ENCODE peak calls at places on chromosome 3, in seven cellular contexts. N is NT2/D1; L is SJSA1; S is CD8-positive, alpha-beta memory T cell; U is CD8-positive, alpha-beta T cell; P is aorta; G is psoas muscle. I is an unnamed sample. For H3K27me3 and H3K36me3, the result is how much of the 10 kb centered on the place peaks cover.

GRCh38 chr3:101695779-101696372 is 9.4 kb upstream of the RPL24 start:
- DNase-seq in N (no peak), L (peak), S (peak), U (peak), P (no peak), G (no peak), I (peak)

GRCh38 chr3:124995460-124995994 is 60.3 kb downstream of the HEG1 start:
- DNase-seq in N (peak), L (peak), S (peak), U (peak), P (peak), G (peak), I (peak)

GRCh38 chr3:127428344-127429001 is 140.6 kb upstream of the PRR20G start:
- DNase-seq in N (no peak), L (no peak), S (no peak), U (peak), P (no peak), G (no peak), I (no peak)

GRCh38 chr3:142649996-142650693 is 54.0 kb downstream of the PLS1 start:
- DNase-seq in N (no peak), L (no peak), S (no peak), U (no peak), P (no peak), G (no peak), I (no peak)

GRCh38 chr3:197599089-197599765 is 43.5 kb upstream of the BDH1 start:
- DNase-seq in N (peak), L (peak), S (peak), U (peak), P (peak), G (peak), I (peak)

GRCh38 chr3:56929809-56930615 is 128.3 kb upstream of the ARHGEF3 start:
- DNase-seq in N (no peak), L (peak), S (no peak), U (no peak), P (no peak), G (no peak), I (no peak)

GRCh38 chr3:73453676-73454075 is 171.1 kb downstream of the PDZRN3 start:
- DNase-seq in N (no peak), L (peak), S (no peak), U (no peak), P (no peak), G (no peak), I (no peak)

GRCh38 chr3:72329354-72329753 is 518.9 kb downstream of the SHQ1 start:
- DNase-seq in N (no peak), L (no peak), S (no peak), U (no peak), P (peak), G (no peak), I (peak)

GRCh38 chr3:98553751-98554150 is 22.0 kb downstream of the GPR15 start:
- DNase-seq in N (no peak), L (no peak), S (no peak), U (no peak), P (no peak), G (no peak), I (no peak)

GRCh38 chr3:15892828-15893227 is 95.0 kb upstream of the ANKRD28 start:
- DNase-seq in N (no peak), L (no peak), S (no peak), U (no peak), P (no peak), G (no peak), I (no peak)

GRCh38 chr3:6392123-6392522 is 468.8 kb upstream of the GRM7 start:
- DNase-seq in N (no peak), L (no peak), S (no peak), U (no peak), P (no peak), G (no peak), I (no peak)

GRCh38 chr3:64880926-64881325 is 193.1 kb upstream of the ADAMTS9 start:
- DNase-seq in N (no peak), L (no peak), S (no peak), U (no peak), P (no peak), G (no peak), I (no peak)

GRCh38 chr3:12766541-12766940 is 7.5 kb upstream of the TMEM40 start:
- DNase-seq in N (no peak), L (no peak), S (no peak), U (no peak), P (no peak), G (no peak), I (no peak)

GRCh38 chr3:129485681-129486056 is 42.8 kb upstream of the RHO start:
- DNase-seq in N (no peak), L (peak), S (no peak), U (no peak), P (peak), G (peak), I (no peak)

GRCh38 chr3:123444744-123445143 is 4.1 kb downstream of the ADCY5 start:
- DNase-seq in N (no peak), L (no peak), S (no peak), U (no peak), P (no peak), G (no peak), I (no peak)
- H3K27me3 ChIP-seq in N (under half), L (under half), S (under half), U (under half), P (under half), G (under half), I (under half)

GRCh38 chr3:182364723-182365650 is 428.3 kb upstream of the ATP11B start:
- DNase-seq in N (no peak), L (peak), S (no peak), U (no peak), P (no peak), G (peak), I (no peak)
- H3K4me3 ChIP-seq in N (no peak), L (peak), S (no peak), U (no peak), P (no peak), G (no peak), I (no peak)

GRCh38 chr3:53884623-53885022 is 2.7 kb upstream of the ACTR8 start:
- DNase-seq in N (no peak), L (no peak), S (no peak), U (no peak), P (no peak), G (no peak), I (no peak)

GRCh38 chr3:53883008-53883407 is 1.1 kb upstream of the ACTR8 start:
- DNase-seq in N (no peak), L (no peak), S (no peak), U (no peak), P (no peak), G (no peak), I (no peak)

GRCh38 chr3:53881691-53882593 is at the start of gene ACTR8:
- DNase-seq in N (peak), L (peak), S (peak), U (peak), P (peak), G (peak), I (peak)

GRCh38 chr3:53885239-53885638 is 3.3 kb upstream of the ACTR8 start:
- DNase-seq in N (no peak), L (no peak), S (no peak), U (no peak), P (no peak), G (no peak), I (no peak)

GRCh38 chr3:53880396-53881345 is 1.3 kb downstream of the ACTR8 start:
- DNase-seq in N (no peak), L (peak), S (no peak), U (no peak), P (no peak), G (no peak), I (peak)
- H3K36me3 ChIP-seq in N (half or more), L (half or more), S (under half), U (under half), P (under half), G (under half), I (under half)

DNA sequence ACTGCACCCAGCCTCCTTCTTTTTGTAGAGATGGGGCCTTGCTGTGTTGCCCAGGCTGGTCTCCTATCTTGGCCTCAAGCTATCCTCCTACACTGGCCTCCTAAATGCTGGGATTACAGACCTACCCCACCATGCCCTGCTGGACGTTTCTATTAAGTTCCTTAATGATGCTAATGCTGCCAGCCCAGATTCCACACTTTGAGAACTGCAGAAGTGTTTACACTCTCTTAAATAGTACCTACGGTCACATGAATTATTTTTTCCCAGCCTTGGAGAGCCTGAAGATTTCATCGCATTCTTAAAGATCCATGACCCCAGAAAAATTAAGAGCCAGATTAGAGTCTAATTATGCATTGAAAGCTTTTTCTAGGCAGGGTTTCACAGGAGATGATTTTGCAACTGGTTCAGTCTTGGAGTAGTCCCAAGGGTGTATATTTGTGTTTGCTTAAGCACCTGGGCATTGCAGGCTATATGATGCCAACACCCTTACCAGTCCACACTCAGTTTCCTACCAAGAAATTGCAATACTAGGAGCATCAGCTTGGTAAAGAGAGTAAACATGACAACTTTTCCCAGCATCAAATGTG is 36.6 kb downstream of the TM4SF4 start:
- DNase-seq in N (no peak), L (no peak), S (no peak), U (no peak), P (no peak), G (no peak), I (no peak)
- H3K27me3 ChIP-seq in N (under half), L (under half), S (under half), U (under half), P (under half), G (under half), I (under half)

DNA sequence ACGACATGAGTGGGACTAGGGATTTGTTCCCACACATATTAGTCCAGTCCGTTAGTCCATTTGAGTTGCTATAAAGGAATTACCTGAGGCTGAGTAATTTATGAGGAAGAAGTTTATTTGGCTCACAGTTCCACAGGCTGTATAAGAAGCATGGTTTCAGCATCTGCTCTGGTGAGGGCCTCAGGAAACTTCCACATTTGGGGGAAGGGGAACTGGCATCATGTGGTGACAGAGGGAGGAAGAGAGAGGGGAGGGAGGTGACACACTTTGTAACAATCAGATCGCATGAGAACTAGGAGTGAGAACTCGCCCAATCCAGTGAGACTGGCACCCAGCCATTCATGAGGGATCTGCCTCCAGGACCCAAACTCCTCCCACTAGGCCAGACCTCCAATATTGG is 769.9 kb upstream of the ROBO1 start:
- DNase-seq in N (no peak), L (no peak), S (no peak), U (no peak), P (no peak), G (no peak), I (no peak)
- H3K4me3 ChIP-seq in N (no peak), L (no peak), S (no peak), U (no peak), P (no peak), G (no peak), I (no peak)

GRCh38 chr3:109331692-109332091 is 5.7 kb downstream of the DPPA4 start:
- DNase-seq in N (no peak), L (no peak), S (no peak), U (no peak), P (no peak), G (no peak), I (no peak)

GRCh38 chr3:109330405-109330804 is 6.9 kb downstream of the DPPA4 start:
- DNase-seq in N (no peak), L (no peak), S (no peak), U (no peak), P (no peak), G (no peak), I (no peak)

GRCh38 chr3:109325657-109326056 is 9.3 kb upstream of the DPPA2 start:
- DNase-seq in N (no peak), L (no peak), S (no peak), U (no peak), P (no peak), G (no peak), I (peak)

GRCh38 chr3:109325109-109325508 is 8.8 kb upstream of the DPPA2 start:
- DNase-seq in N (no peak), L (no peak), S (no peak), U (no peak), P (no peak), G (no peak), I (no peak)

DNA sequence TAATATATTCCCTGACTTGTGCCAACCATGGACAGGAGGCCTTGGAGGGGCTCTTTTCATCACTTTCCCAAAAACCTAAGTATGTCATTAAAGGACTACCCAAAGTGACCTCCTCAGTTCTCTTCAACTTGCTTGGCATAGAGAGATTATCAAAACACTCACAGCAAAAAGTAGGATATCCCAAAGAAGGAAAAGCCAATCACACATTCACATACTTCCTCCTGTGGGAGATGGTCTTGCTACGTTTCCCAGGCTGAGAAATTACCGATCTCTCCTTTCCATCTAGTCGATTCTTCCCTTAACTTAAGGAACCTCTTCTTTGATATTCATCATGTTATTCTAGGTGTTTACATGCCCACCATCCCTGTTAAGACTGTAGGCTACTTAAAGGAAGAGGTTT is 9.1 kb downstream of the DPPA4 start:
- DNase-seq in N (no peak), L (no peak), S (no peak), U (no peak), P (no peak), G (no peak), I (no peak)
- H3K36me3 ChIP-seq in N (half or more), L (under half), S (under half), U (under half), P (under half), G (under half), I (under half)

DNA sequence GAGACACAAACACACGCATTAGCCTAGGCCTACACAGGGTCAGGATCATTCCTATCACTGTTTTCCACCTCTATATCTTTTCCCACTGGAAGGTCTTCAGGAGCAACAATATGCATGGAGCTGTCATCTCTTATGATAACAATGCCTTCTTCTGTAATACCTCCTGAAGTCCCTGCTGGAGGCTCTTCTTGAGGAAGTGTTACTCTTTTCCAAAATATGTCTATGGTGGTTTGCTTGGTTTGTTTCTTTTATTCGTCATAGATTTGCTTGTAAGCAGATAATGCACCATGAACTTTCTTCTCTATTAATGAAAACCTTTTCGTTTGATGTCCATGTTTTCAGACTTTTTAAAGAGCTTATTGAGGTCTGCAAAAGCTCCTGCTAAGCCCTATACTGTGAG is 109.3 kb downstream of the GMPS start:
- DNase-seq in N (no peak), L (no peak), S (no peak), U (no peak), P (no peak), G (no peak), I (no peak)
- H3K27me3 ChIP-seq in N (under half), L (under half), S (under half), U (under half), P (under half), G (under half), I (under half)

GRCh38 chr3:54122802-54123537 is 618 bp downstream of the CACNA2D3 start:
- DNase-seq in N (no peak), L (no peak), S (no peak), U (no peak), P (no peak), G (no peak), I (peak)
- H3K4me3 ChIP-seq in N (peak), L (no peak), S (no peak), U (no peak), P (peak), G (peak), I (peak)

GRCh38 chr3:170363471-170363994 is 6.0 kb downstream of the SKIL start:
- DNase-seq in N (no peak), L (no peak), S (no peak), U (no peak), P (no peak), G (no peak), I (no peak)

GRCh38 chr3:170367797-170368196 is 10.3 kb downstream of the SKIL start:
- DNase-seq in N (no peak), L (no peak), S (no peak), U (no peak), P (no peak), G (no peak), I (no peak)

GRCh38 chr3:170368921-170369320 is 11.4 kb downstream of the SKIL start:
- DNase-seq in N (no peak), L (no peak), S (no peak), U (no peak), P (no peak), G (no peak), I (no peak)

GRCh38 chr3:170361711-170362110 is 4.2 kb downstream of the SKIL start:
- DNase-seq in N (no peak), L (no peak), S (no peak), U (no peak), P (no peak), G (no peak), I (no peak)

GRCh38 chr3:170364965-170365364 is 7.5 kb downstream of the SKIL start:
- DNase-seq in N (no peak), L (no peak), S (no peak), U (no peak), P (no peak), G (no peak), I (no peak)
- H3K36me3 ChIP-seq in N (half or more), L (half or more), S (under half), U (under half), P (under half), G (under half), I (under half)

I was measured in H7.